ENCODE peak calls at places on chromosomes 12 and 14, in seven cellular contexts. H is fibroblast of mammary gland, T is stomach, R is foreskin fibroblast, I is ACHN, N is endothelial cell, G is AG09309. B is an unnamed sample.

GRCh38 chr12:128133321-128134050 is 133.5 kb upstream of the TMEM132C start:
- DNase-seq in H (no peak), T (no peak), R (no peak), I (no peak), N (no peak), G (no peak), B (no peak)

GRCh38 chr14:104977681-104978647 is at the start of gene AHNAK2:
- DNase-seq in H (peak; percentile 68), T (peak; percentile 78), R (peak; percentile 82), I (peak; percentile 87), N (peak; percentile 85), G (no peak), B (no peak)

GRCh38 chr14:24312736-24313507 is 1.6 kb downstream of the LTB4R start:
- DNase-seq in H (no peak), T (no peak), R (no peak), I (peak; percentile 32), N (no peak), G (no peak), B (no peak)

GRCh38 chr12:96985515-96986362 is 78.7 kb downstream of the NEDD1 start:
- DNase-seq in H (no peak), T (peak; percentile 35), R (no peak), I (peak; percentile 44), N (peak; percentile 57), G (no peak), B (no peak)

GRCh38 chr12:117168976-117169375 is 21.3 kb downstream of the FBXO21 start:
- DNase-seq in H (no peak), T (no peak), R (no peak), I (no peak), N (no peak), G (no peak), B (no peak)

GRCh38 chr14:91303091-91303923 is 58.8 kb upstream of the GPR68 start:
- DNase-seq in H (peak; percentile 7), T (no peak), R (no peak), I (peak; percentile 28), N (peak; percentile 97), G (no peak), B (no peak)

GRCh38 chr14:21521526-21521925 is 4.6 kb downstream of the SALL2 start:
- DNase-seq in H (peak; percentile 90), T (no peak), R (peak; percentile 63), I (no peak), N (no peak), G (no peak), B (no peak)

GRCh38 chr12:93813181-93813580 is 136.0 kb downstream of the CRADD start:
- DNase-seq in H (peak; percentile 50), T (no peak), R (no peak), I (no peak), N (no peak), G (no peak), B (no peak)

GRCh38 chr12:124497658-124498057 is 69.8 kb downstream of the NCOR2 start:
- DNase-seq in H (peak; percentile 96), T (no peak), R (peak; percentile 94), I (no peak), N (no peak), G (no peak), B (peak; percentile 42)

GRCh38 chr14:91089958-91090535 is 23.8 kb upstream of the DGLUCY start:
- DNase-seq in H (no peak), T (no peak), R (no peak), I (no peak), N (no peak), G (no peak), B (no peak)

GRCh38 chr12:127272864-127273263 is 994.1 kb upstream of the TMEM132C start:
- DNase-seq in H (peak; percentile 98), T (no peak), R (peak; percentile 99), I (peak; percentile 97), N (no peak), G (peak; percentile 92), B (peak; percentile 40)

GRCh38 chr14:106506901-106507305 is 980.5 kb downstream of the TMEM121 start:
- DNase-seq in H (no peak), T (no peak), R (no peak), I (no peak), N (no peak), G (no peak), B (no peak)

GRCh38 chr12:78568326-78569020 is 296.1 kb upstream of the SYT1 start:
- DNase-seq in H (peak; percentile 24), T (no peak), R (peak; percentile 8), I (no peak), N (no peak), G (no peak), B (no peak)

GRCh38 chr14:61107148-61107641 is 126.2 kb downstream of the SLC38A6 start:
- DNase-seq in H (peak; percentile 81), T (no peak), R (peak; percentile 24), I (no peak), N (no peak), G (no peak), B (no peak)

GRCh38 chr14:20262642-20263128 is 23.6 kb downstream of the OR11H4 start:
- DNase-seq in H (peak; percentile 90), T (no peak), R (peak; percentile 53), I (peak; percentile 4), N (no peak), G (peak; percentile 49), B (no peak)

GRCh38 chr12:55930771-55931316 is at the start of gene DGKA:
- DNase-seq in H (peak; percentile 91), T (peak; percentile 45), R (peak; percentile 70), I (peak; percentile 77), N (peak; percentile 32), G (no peak), B (peak; percentile 65)

GRCh38 chr12:28936221-28936620 is 212.9 kb upstream of the FAR2 start:
- DNase-seq in H (no peak), T (no peak), R (no peak), I (no peak), N (no peak), G (no peak), B (no peak)

GRCh38 chr12:113302925-113303640 is 31.8 kb downstream of the SLC8B1 start:
- DNase-seq in H (no peak), T (no peak), R (no peak), I (no peak), N (no peak), G (no peak), B (no peak)

GRCh38 chr14:64733899-64734298 is 29.7 kb downstream of the PLEKHG3 start:
- DNase-seq in H (no peak), T (no peak), R (no peak), I (no peak), N (no peak), G (no peak), B (no peak)

GRCh38 chr12:91023326-91024004 is 18.7 kb upstream of the EPYC start:
- DNase-seq in H (peak; percentile 80), T (no peak), R (peak; percentile 51), I (no peak), N (no peak), G (peak; percentile 46), B (peak; percentile 70)

GRCh38 chr12:117282490-117282889 is 78.9 kb downstream of the NOS1 start:
- DNase-seq in H (no peak), T (no peak), R (no peak), I (no peak), N (no peak), G (no peak), B (no peak)

GRCh38 chr14:35161231-35161630 is 38.9 kb downstream of the PRORP start:
- DNase-seq in H (no peak), T (no peak), R (no peak), I (peak; percentile 30), N (no peak), G (no peak), B (no peak)

GRCh38 chr12:124695861-124696260 is 128.4 kb upstream of the NCOR2 start:
- DNase-seq in H (no peak), T (no peak), R (no peak), I (no peak), N (no peak), G (no peak), B (no peak)

GRCh38 chr12:69553626-69554248 is 31.5 kb upstream of the CCT2 start:
- DNase-seq in H (peak; percentile 72), T (no peak), R (peak; percentile 59), I (peak; percentile 29), N (no peak), G (no peak), B (no peak)

GRCh38 chr12:124509676-124510300 is 57.6 kb downstream of the NCOR2 start:
- DNase-seq in H (peak; percentile 73), T (peak; percentile 65), R (peak; percentile 77), I (no peak), N (no peak), G (no peak), B (no peak)

GRCh38 chr14:85254718-85255117 is 275.2 kb upstream of the FLRT2 start:
- DNase-seq in H (no peak), T (no peak), R (no peak), I (no peak), N (no peak), G (no peak), B (no peak)

GRCh38 chr12:103652808-103653207 is 65.7 kb downstream of the STAB2 start:
- DNase-seq in H (no peak), T (no peak), R (no peak), I (no peak), N (no peak), G (no peak), B (no peak)

GRCh38 chr12:66107451-66107915 is 23.1 kb downstream of the LLPH start:
- DNase-seq in H (peak; percentile 97), T (peak; percentile 31), R (peak; percentile 91), I (peak; percentile 98), N (peak; percentile 86), G (peak; percentile 89), B (peak; percentile 82)

GRCh38 chr14:24251880-24252288 is 9.5 kb upstream of the TINF2 start:
- DNase-seq in H (peak; percentile 12), T (no peak), R (peak; percentile 33), I (no peak), N (no peak), G (no peak), B (no peak)

GRCh38 chr12:120978296-120979219 is at the start of gene HNF1A:
- DNase-seq in H (no peak), T (peak; percentile 75), R (no peak), I (peak; percentile 39), N (no peak), G (no peak), B (no peak)

GRCh38 chr12:132360906-132361777 is 31.8 kb upstream of the GALNT9 start:
- DNase-seq in H (no peak), T (no peak), R (no peak), I (no peak), N (no peak), G (no peak), B (no peak)

GRCh38 chr12:102948941-102949352 is 8.5 kb upstream of the ASCL1 start:
- DNase-seq in H (peak; percentile 40), T (peak; percentile 63), R (no peak), I (peak; percentile 46), N (peak; percentile 79), G (no peak), B (no peak)

GRCh38 chr14:90551733-90552464 is 155.1 kb downstream of the CALM1 start:
- DNase-seq in H (no peak), T (peak; percentile 40), R (no peak), I (no peak), N (no peak), G (no peak), B (no peak)

GRCh38 chr12:7171854-7172253 is 17.6 kb upstream of the PEX5 start:
- DNase-seq in H (no peak), T (no peak), R (no peak), I (peak; percentile 18), N (no peak), G (no peak), B (no peak)

GRCh38 chr12:6336859-6337744 is 4.8 kb downstream of the TNFRSF1A start:
- DNase-seq in H (no peak), T (no peak), R (no peak), I (no peak), N (no peak), G (no peak), B (no peak)

GRCh38 chr14:26621807-26622560 is 24.2 kb upstream of the NOVA1 start:
- DNase-seq in H (peak; percentile 77), T (no peak), R (no peak), I (no peak), N (no peak), G (no peak), B (no peak)

GRCh38 chr14:85531141-85531593 is 1.2 kb downstream of the FLRT2 start:
- DNase-seq in H (peak; percentile 83), T (peak; percentile 28), R (peak; percentile 75), I (no peak), N (peak; percentile 47), G (no peak), B (no peak)

GRCh38 chr12:21827135-21827534 is 52.6 kb upstream of the KCNJ8 start:
- DNase-seq in H (no peak), T (no peak), R (no peak), I (no peak), N (no peak), G (no peak), B (no peak)